ENCODE peak calls at places on chromosomes 2 and 18, in four cellular contexts. One of them, this sample, is unnamed.

GRCh38 chr2:143560724-143561123 is 431.5 kb downstream of the ARHGAP15 start:
- DNase-seq in fibroblast of lung: no peak
- DNase-seq in endodermal cell: no peak
- DNase-seq in endothelial cell of umbilical vein: no peak
- DNase-seq in this sample: no peak

GRCh38 chr18:73645175-73645715 is 502.4 kb downstream of the FBXO15 start:
- DNase-seq in endodermal cell: no peak
- DNase-seq in fibroblast of lung: peak; percentile 58
- DNase-seq in endothelial cell of umbilical vein: no peak
- DNase-seq in this sample: peak; percentile 47

GRCh38 chr2:142973822-142974207 is 96.4 kb downstream of the KYNU start:
- DNase-seq in endothelial cell of umbilical vein: no peak
- DNase-seq in endodermal cell: no peak
- DNase-seq in fibroblast of lung: peak; percentile 36
- DNase-seq in this sample: no peak

GRCh38 chr18:44594779-44595467 is 85.8 kb upstream of the SETBP1 start:
- DNase-seq in endodermal cell: no peak
- DNase-seq in endothelial cell of umbilical vein: peak; percentile 78
- DNase-seq in fibroblast of lung: peak; percentile 86
- DNase-seq in this sample: peak; percentile 91

GRCh38 chr2:94956797-94957391 is 68.6 kb upstream of the MAL start:
- DNase-seq in endothelial cell of umbilical vein: peak; percentile 30
- DNase-seq in fibroblast of lung: peak; percentile 9
- DNase-seq in endodermal cell: peak; percentile 55
- DNase-seq in this sample: peak; percentile 79

GRCh38 chr2:5981241-5982055 is 289.3 kb downstream of the SOX11 start:
- DNase-seq in endothelial cell of umbilical vein: no peak
- DNase-seq in fibroblast of lung: peak; percentile 71
- DNase-seq in endodermal cell: peak; percentile 78
- DNase-seq in this sample: peak; percentile 38

GRCh38 chr2:56705713-56706112 is 521.9 kb downstream of the CCDC85A start:
- DNase-seq in endodermal cell: no peak
- DNase-seq in endothelial cell of umbilical vein: no peak
- DNase-seq in fibroblast of lung: no peak
- DNase-seq in this sample: no peak

GRCh38 chr2:209946539-209946938 is 55.9 kb upstream of the RPE start:
- DNase-seq in endothelial cell of umbilical vein: no peak
- DNase-seq in endodermal cell: no peak
- DNase-seq in fibroblast of lung: peak; percentile 61
- DNase-seq in this sample: no peak

GRCh38 chr2:159758239-159758638 is 39.8 kb downstream of the CD302 start:
- DNase-seq in endodermal cell: no peak
- DNase-seq in endothelial cell of umbilical vein: no peak
- DNase-seq in fibroblast of lung: no peak
- DNase-seq in this sample: peak; percentile 46
- H3K36me3 ChIP-seq in endodermal cell: peaks cover 94% of the 10 kb centered on the region
- H3K36me3 ChIP-seq in endothelial cell of umbilical vein: peaks cover 44% of the 10 kb centered on the region
- H3K36me3 ChIP-seq in fibroblast of lung: peaks cover 5% of the 10 kb centered on the region
- H3K36me3 ChIP-seq in this sample: peaks cover 72% of the 10 kb centered on the region

GRCh38 chr2:37667704-37668103 is 3.7 kb downstream of the CDC42EP3 start:
- DNase-seq in fibroblast of lung: no peak
- DNase-seq in endothelial cell of umbilical vein: no peak
- DNase-seq in endodermal cell: no peak
- DNase-seq in this sample: peak; percentile 10
- H3K4me1 ChIP-seq in fibroblast of lung: peaks cover 5% of the 10 kb centered on the region
- H3K4me1 ChIP-seq in endothelial cell of umbilical vein: peaks cover 44% of the 10 kb centered on the region
- H3K4me1 ChIP-seq in endodermal cell: no peaks in the 10 kb centered on the region
- H3K4me1 ChIP-seq in this sample: peaks cover 28% of the 10 kb centered on the region

GRCh38 chr2:73830871-73831401 is 2.2 kb downstream of the STAMBP start:
- DNase-seq in fibroblast of lung: peak; percentile 99
- DNase-seq in endothelial cell of umbilical vein: peak; percentile 12
- DNase-seq in endodermal cell: no peak
- DNase-seq in this sample: peak; percentile 43
- H3K9ac ChIP-seq in fibroblast of lung: no peak overlapping the region
- H3K9ac ChIP-seq in endothelial cell of umbilical vein: no peak overlapping the region
- H3K9ac ChIP-seq in endodermal cell: no peak overlapping the region
- H3K9ac ChIP-seq in this sample: no peak overlapping the region

GRCh38 chr18:5104246-5104645 is 92.8 kb downstream of the AKAIN1 start:
- DNase-seq in endodermal cell: no peak
- DNase-seq in endothelial cell of umbilical vein: no peak
- DNase-seq in fibroblast of lung: no peak
- DNase-seq in this sample: no peak

GRCh38 chr18:5107990-5108389 is 89.1 kb downstream of the AKAIN1 start:
- DNase-seq in endodermal cell: no peak
- DNase-seq in fibroblast of lung: no peak
- DNase-seq in endothelial cell of umbilical vein: no peak
- DNase-seq in this sample: no peak

GRCh38 chr18:5103693-5104092 is 93.4 kb downstream of the AKAIN1 start:
- DNase-seq in fibroblast of lung: no peak
- DNase-seq in endodermal cell: no peak
- DNase-seq in endothelial cell of umbilical vein: no peak
- DNase-seq in this sample: no peak

GRCh38 chr18:5103286-5103685 is 93.8 kb downstream of the AKAIN1 start:
- DNase-seq in fibroblast of lung: no peak
- DNase-seq in endodermal cell: no peak
- DNase-seq in endothelial cell of umbilical vein: no peak
- DNase-seq in this sample: no peak

DNA sequence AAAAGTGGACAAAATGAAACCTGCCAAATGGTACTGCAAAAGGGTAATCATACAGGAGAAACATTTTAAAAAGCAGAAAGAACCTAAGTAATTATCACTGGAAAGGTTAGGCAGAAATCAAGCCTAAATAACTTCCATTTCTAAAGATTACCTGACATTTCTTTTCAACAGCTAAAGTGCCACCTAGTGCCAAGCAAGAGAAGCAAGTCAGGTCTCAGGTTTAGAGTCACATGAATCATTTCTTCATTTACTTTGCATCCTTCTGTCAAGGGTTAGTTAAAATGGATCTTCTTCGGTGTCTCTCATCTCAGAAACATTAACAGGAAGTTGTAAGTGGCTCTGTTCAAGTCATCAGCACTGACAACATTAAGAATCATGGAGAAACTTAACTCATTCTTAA is 90.3 kb downstream of the AKAIN1 start:
- DNase-seq in endothelial cell of umbilical vein: no peak
- DNase-seq in fibroblast of lung: no peak
- DNase-seq in endodermal cell: no peak
- DNase-seq in this sample: no peak
- H3K36me3 ChIP-seq in endothelial cell of umbilical vein: no peaks in the 10 kb centered on the region
- H3K36me3 ChIP-seq in fibroblast of lung: no peaks in the 10 kb centered on the region
- H3K36me3 ChIP-seq in endodermal cell: no peaks in the 10 kb centered on the region
- H3K36me3 ChIP-seq in this sample: no peaks in the 10 kb centered on the region

DNA sequence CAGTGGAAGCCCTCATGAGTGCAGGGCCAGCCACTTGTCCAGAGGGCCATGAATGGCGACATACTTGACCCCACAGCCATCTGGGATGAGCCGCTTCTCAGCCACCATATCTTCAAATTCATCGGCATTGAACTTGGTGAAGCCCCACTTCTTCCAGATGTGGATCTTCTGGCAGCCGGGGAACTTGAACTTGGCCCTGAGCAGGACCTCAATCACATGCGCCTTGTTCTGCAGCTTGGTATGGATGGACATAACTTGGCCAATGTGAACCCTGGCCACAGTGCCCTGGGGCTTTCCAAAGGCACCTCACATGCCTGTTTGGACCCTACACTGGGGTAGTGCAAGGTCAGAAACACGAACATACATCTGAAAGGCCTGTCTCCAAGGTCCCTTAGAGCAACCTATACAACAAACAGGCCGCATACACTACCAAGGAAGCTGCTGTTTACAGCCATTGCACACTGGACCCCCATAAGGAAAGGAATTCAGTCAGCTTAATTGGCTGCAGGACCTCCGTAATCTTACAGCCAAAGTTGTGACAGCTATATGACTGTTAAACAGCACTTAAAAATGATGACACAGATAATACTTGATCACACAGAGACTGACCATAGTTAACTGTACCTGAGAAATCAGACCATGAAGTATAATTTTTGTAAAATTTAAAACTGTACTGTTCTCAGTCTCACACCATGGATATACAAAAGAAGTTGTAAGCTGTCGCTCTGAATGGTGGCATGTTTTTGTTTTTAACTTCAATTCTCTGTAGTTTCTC is 53.8 kb downstream of the USP34 start:
- DNase-seq in endodermal cell: no peak
- DNase-seq in fibroblast of lung: no peak
- DNase-seq in endothelial cell of umbilical vein: no peak
- DNase-seq in this sample: no peak
- H3K4me1 ChIP-seq in endodermal cell: no peaks in the 10 kb centered on the region
- H3K4me1 ChIP-seq in fibroblast of lung: no peaks in the 10 kb centered on the region
- H3K4me1 ChIP-seq in endothelial cell of umbilical vein: peaks cover 6% of the 10 kb centered on the region
- H3K4me1 ChIP-seq in this sample: peaks cover 20% of the 10 kb centered on the region

DNA sequence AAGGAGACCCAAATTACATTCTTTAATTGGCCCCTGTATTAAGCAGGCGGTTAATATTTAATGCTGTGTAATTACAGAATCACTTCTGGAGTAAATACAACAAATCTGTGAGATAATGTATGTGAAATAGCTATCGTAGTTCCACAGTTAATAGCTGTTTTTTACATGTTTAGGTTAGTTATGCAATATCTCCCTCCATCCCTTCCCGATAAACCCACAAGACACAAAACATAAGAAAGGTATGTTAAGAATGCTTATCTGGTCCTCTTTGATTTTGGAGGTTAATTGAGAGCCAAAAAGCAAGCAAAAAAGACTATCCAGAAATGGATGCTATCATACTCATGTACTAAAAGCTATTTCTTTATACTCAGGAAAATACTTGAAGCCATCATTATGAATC is 49.1 kb downstream of the ZNF638 start:
- DNase-seq in endodermal cell: no peak
- DNase-seq in endothelial cell of umbilical vein: no peak
- DNase-seq in fibroblast of lung: peak; percentile 59
- DNase-seq in this sample: no peak
- H3K9ac ChIP-seq in endodermal cell: no peak overlapping the region
- H3K9ac ChIP-seq in endothelial cell of umbilical vein: no peak overlapping the region
- H3K9ac ChIP-seq in fibroblast of lung: no peak overlapping the region
- H3K9ac ChIP-seq in this sample: no peak overlapping the region

GRCh38 chr2:168560817-168561485 is 104.9 kb downstream of the CERS6 start:
- DNase-seq in endothelial cell of umbilical vein: peak; percentile 33
- DNase-seq in fibroblast of lung: no peak
- DNase-seq in endodermal cell: no peak
- DNase-seq in this sample: no peak

GRCh38 chr2:168565112-168565511 is 109.0 kb downstream of the CERS6 start:
- DNase-seq in endodermal cell: no peak
- DNase-seq in fibroblast of lung: peak; percentile 52
- DNase-seq in endothelial cell of umbilical vein: no peak
- DNase-seq in this sample: peak; percentile 39

GRCh38 chr2:168561991-168562390 is 105.9 kb downstream of the CERS6 start:
- DNase-seq in endodermal cell: no peak
- DNase-seq in endothelial cell of umbilical vein: no peak
- DNase-seq in fibroblast of lung: no peak
- DNase-seq in this sample: no peak

GRCh38 chr2:168564641-168565040 is 108.6 kb downstream of the CERS6 start:
- DNase-seq in fibroblast of lung: no peak
- DNase-seq in endothelial cell of umbilical vein: no peak
- DNase-seq in endodermal cell: no peak
- DNase-seq in this sample: no peak

GRCh38 chr2:168562971-168563370 is 106.9 kb downstream of the CERS6 start:
- DNase-seq in fibroblast of lung: no peak
- DNase-seq in endodermal cell: no peak
- DNase-seq in endothelial cell of umbilical vein: no peak
- DNase-seq in this sample: no peak
- H3K36me3 ChIP-seq in fibroblast of lung: no peaks in the 10 kb centered on the region
- H3K36me3 ChIP-seq in endodermal cell: peaks cover 9% of the 10 kb centered on the region
- H3K36me3 ChIP-seq in endothelial cell of umbilical vein: no peaks in the 10 kb centered on the region
- H3K36me3 ChIP-seq in this sample: no peaks in the 10 kb centered on the region